ENCODE peak calls at places on chromosome 6, in nine cellular contexts. D, I, X, N, U, A, J, M and Z are unnamed samples.

GRCh38 chr6:153625089-153625488 is 414.0 kb upstream of the OPRM1 start:
- DNase-seq in D (peak; percentile 5), I (no peak), X (no peak), N (no peak), U (no peak), A (no peak), J (peak; percentile 21), M (no peak), Z (no peak)

GRCh38 chr6:131646249-131646670 is 9.2 kb downstream of the ENPP3 start:
- DNase-seq in D (no peak), I (no peak), X (no peak), N (no peak), U (no peak), A (no peak), J (no peak), M (no peak), Z (no peak)

GRCh38 chr6:10801224-10801848 is 37.0 kb downstream of the MAK start:
- DNase-seq in D (peak; percentile 62), I (peak; percentile 56), X (peak; percentile 78), N (no peak), U (no peak), A (peak; percentile 68), J (no peak), M (peak; percentile 25), Z (peak; percentile 72)

GRCh38 chr6:125985522-125985921 is 818 bp upstream of the TRMT11 start:
- DNase-seq in D (no peak), I (no peak), X (no peak), N (no peak), U (no peak), A (no peak), J (no peak), M (no peak), Z (no peak)

GRCh38 chr6:127146935-127147334 is 28.5 kb downstream of the RSPO3 start:
- DNase-seq in D (peak; percentile 88), I (no peak), X (no peak), N (no peak), U (no peak), A (no peak), J (peak; percentile 52), M (no peak), Z (peak; percentile 8)

GRCh38 chr6:155890409-155890808 is 434.8 kb upstream of the NOX3 start:
- DNase-seq in D (no peak), I (no peak), X (no peak), N (no peak), U (no peak), A (no peak), J (no peak), M (no peak), Z (no peak)

GRCh38 chr6:149387787-149388512 is 12.1 kb upstream of the SUMO4 start:
- DNase-seq in D (no peak), I (no peak), X (no peak), N (no peak), U (no peak), A (no peak), J (no peak), M (no peak), Z (no peak)

GRCh38 chr6:2843138-2843740 is 1.6 kb upstream of the SERPINB1 start:
- DNase-seq in D (no peak), I (no peak), X (no peak), N (no peak), U (no peak), A (peak; percentile 46), J (no peak), M (no peak), Z (no peak)

GRCh38 chr6:26268659-26269402 is 96.2 kb upstream of the BTN3A2 start:
- DNase-seq in D (peak; percentile 58), I (no peak), X (no peak), N (no peak), U (peak; percentile 43), A (no peak), J (no peak), M (no peak), Z (peak; percentile 67)

GRCh38 chr6:32843321-32843978 is 397 bp downstream of the PSMB8 start:
- DNase-seq in D (peak; percentile 17), I (no peak), X (no peak), N (no peak), U (no peak), A (no peak), J (no peak), M (no peak), Z (no peak)

GRCh38 chr6:169964440-169965212 is 213.2 kb downstream of the ERMARD start:
- DNase-seq in D (no peak), I (no peak), X (peak; percentile 24), N (no peak), U (no peak), A (no peak), J (no peak), M (no peak), Z (no peak)

GRCh38 chr6:170516783-170517616 is 36.1 kb downstream of the PSMB1 start:
- DNase-seq in D (peak; percentile 81), I (peak; percentile 59), X (peak; percentile 60), N (no peak), U (no peak), A (no peak), J (no peak), M (peak; percentile 49), Z (peak; percentile 12)

GRCh38 chr6:46468611-46469010 is 22.6 kb downstream of the RCAN2 start:
- DNase-seq in D (no peak), I (no peak), X (no peak), N (no peak), U (no peak), A (no peak), J (no peak), M (no peak), Z (no peak)

GRCh38 chr6:36330366-36330765 is 6.3 kb downstream of the BNIP5 start:
- DNase-seq in D (no peak), I (no peak), X (no peak), N (peak; percentile 16), U (no peak), A (no peak), J (no peak), M (no peak), Z (no peak)

DNA sequence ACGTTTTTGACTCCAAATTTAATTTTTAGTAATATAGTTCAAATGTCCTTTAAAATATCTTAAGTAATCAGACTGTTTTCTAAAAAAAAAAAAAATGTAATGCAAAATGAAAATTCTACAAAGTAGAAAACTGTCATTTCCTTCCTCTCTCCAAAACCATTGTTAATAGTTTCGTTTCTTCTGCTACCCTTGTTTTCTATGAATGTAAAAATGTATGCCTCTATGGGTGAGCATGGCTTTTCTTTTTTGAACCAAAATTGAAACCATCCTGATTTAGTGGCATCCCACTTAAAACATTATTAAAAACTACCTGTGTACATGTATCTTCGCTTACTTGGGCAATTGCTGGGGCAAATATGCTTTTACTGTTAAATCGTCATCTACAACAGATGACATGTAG is 65.0 kb downstream of the UTRN start:
- DNase-seq in D (no peak), I (no peak), X (no peak), N (no peak), U (no peak), A (no peak), J (no peak), M (no peak), Z (no peak)
- H3K4me3 ChIP-seq in D (no peak overlapping the region), I (peak overlapping the region; percentile 15), X (no peak overlapping the region), N (no peak overlapping the region), U (no peak overlapping the region), A (no peak overlapping the region), J (no peak overlapping the region), M (no peak overlapping the region), Z (peak overlapping the region; percentile 3)

GRCh38 chr6:28802417-28803336 is 121.1 kb downstream of the TRIM27 start:
- DNase-seq in D (peak; percentile 34), I (no peak), X (no peak), N (no peak), U (no peak), A (no peak), J (no peak), M (no peak), Z (peak; percentile 50)

GRCh38 chr6:28808383-28808782 is 115.4 kb downstream of the TRIM27 start:
- DNase-seq in D (no peak), I (no peak), X (no peak), N (no peak), U (no peak), A (no peak), J (no peak), M (no peak), Z (no peak)

GRCh38 chr6:28807682-28808280 is 116.0 kb downstream of the TRIM27 start:
- DNase-seq in D (peak; percentile 57), I (no peak), X (peak; percentile 43), N (no peak), U (no peak), A (no peak), J (no peak), M (no peak), Z (no peak)

GRCh38 chr6:28803337-28803709 is 120.5 kb downstream of the TRIM27 start:
- DNase-seq in D (no peak), I (no peak), X (no peak), N (no peak), U (no peak), A (no peak), J (no peak), M (no peak), Z (no peak)
- H3K27me3 ChIP-seq in D (no peaks in the 10 kb centered on the region), I (peaks cover 63% of the 10 kb centered on the region), X (peaks cover 52% of the 10 kb centered on the region), N (no peaks in the 10 kb centered on the region), U (peaks cover 4% of the 10 kb centered on the region), A (no peaks in the 10 kb centered on the region), J (no peaks in the 10 kb centered on the region), M (peaks cover 31% of the 10 kb centered on the region), Z (no peaks in the 10 kb centered on the region)

GRCh38 chr6:30893666-30894065 is 9.3 kb downstream of the DDR1 start:
- DNase-seq in D (no peak), I (no peak), X (no peak), N (no peak), U (peak; percentile 36), A (no peak), J (no peak), M (no peak), Z (no peak)
- H3K36me3 ChIP-seq in D (peaks cover 6% of the 10 kb centered on the region), I (peaks cover 80% of the 10 kb centered on the region), X (peaks cover 10% of the 10 kb centered on the region), N (peaks cover 100% of the 10 kb centered on the region), U (peaks cover 30% of the 10 kb centered on the region), A (peaks cover 82% of the 10 kb centered on the region), J (peaks cover 38% of the 10 kb centered on the region), M (no peaks in the 10 kb centered on the region), Z (no peaks in the 10 kb centered on the region)

GRCh38 chr6:108565893-108566292 is 5.2 kb downstream of the FOXO3 start:
- DNase-seq in D (peak; percentile 94), I (no peak), X (no peak), N (peak; percentile 78), U (peak; percentile 90), A (peak; percentile 88), J (no peak), M (peak; percentile 86), Z (peak; percentile 75)
- H3K4me3 ChIP-seq in D (peak overlapping the region; percentile 96), I (peak overlapping the region; percentile 79), X (no peak overlapping the region), N (peak overlapping the region; percentile 86), U (peak overlapping the region; percentile 89), A (no peak overlapping the region), J (no peak overlapping the region), M (no peak overlapping the region), Z (no peak overlapping the region)